ENCODE peak calls at places on chromosomes 16 and 17, in five cellular contexts. Y is HTR-8/SVneo, O is neuronal stem cell, T is pancreas, M is islet precursor cell. J is an unnamed sample.

GRCh38 chr16:23679274-23679985 is 741 bp downstream of the PLK1 start:
- DNase-seq in Y (peak; percentile 50), O (peak; percentile 11), T (no peak), M (peak; percentile 81), J (no peak)

GRCh38 chr16:30065943-30066881 is 652 bp downstream of the ALDOA start:
- DNase-seq in Y (no peak), O (no peak), T (no peak), M (no peak), J (no peak)

GRCh38 chr17:40612510-40613244 is 34.9 kb downstream of the SMARCE1 start:
- DNase-seq in Y (no peak), O (no peak), T (no peak), M (no peak), J (peak; percentile 72)

GRCh38 chr16:88803264-88803987 is at the start of gene CDT1:
- DNase-seq in Y (peak; percentile 97), O (peak; percentile 87), T (peak; percentile 87), M (peak; percentile 84), J (peak; percentile 95)

GRCh38 chr16:82043680-82044584 is 8.9 kb downstream of the HSD17B2 start:
- DNase-seq in Y (no peak), O (no peak), T (no peak), M (no peak), J (no peak)

GRCh38 chr16:88743693-88744519 is 37.6 kb downstream of the CTU2 start:
- DNase-seq in Y (peak; percentile 80), O (peak; percentile 71), T (peak; percentile 81), M (peak; percentile 87), J (peak; percentile 93)

GRCh38 chr17:64357191-64357981 is 33.3 kb downstream of the PECAM1 start:
- DNase-seq in Y (peak; percentile 69), O (no peak), T (no peak), M (no peak), J (no peak)

GRCh38 chr16:87713469-87714229 is 52.1 kb downstream of the KLHDC4 start:
- DNase-seq in Y (no peak), O (no peak), T (no peak), M (no peak), J (no peak)

GRCh38 chr16:73053379-73054130 is 5.6 kb upstream of the ZFHX3 start:
- DNase-seq in Y (no peak), O (no peak), T (no peak), M (peak; percentile 84), J (no peak)

GRCh38 chr16:80844368-80844767 is 40.0 kb upstream of the CDYL2 start:
- DNase-seq in Y (no peak), O (no peak), T (no peak), M (no peak), J (no peak)

GRCh38 chr16:64975821-64976220 is 146.0 kb downstream of the CDH11 start:
- DNase-seq in Y (no peak), O (no peak), T (no peak), M (no peak), J (no peak)

GRCh38 chr16:2591476-2592240 is 53.8 kb downstream of the PDPK1 start:
- DNase-seq in Y (no peak), O (no peak), T (no peak), M (no peak), J (no peak)

GRCh38 chr16:57810197-57811024 is 8.1 kb upstream of the KIFC3 start:
- DNase-seq in Y (peak; percentile 95), O (no peak), T (peak; percentile 87), M (peak; percentile 97), J (no peak)

GRCh38 chr16:72739577-72739976 is 308.4 kb downstream of the ZFHX3 start:
- DNase-seq in Y (peak; percentile 15), O (no peak), T (no peak), M (no peak), J (no peak)

GRCh38 chr17:9350083-9350482 is 225.5 kb downstream of the STX8 start:
- DNase-seq in Y (peak; percentile 38), O (no peak), T (no peak), M (no peak), J (no peak)

GRCh38 chr16:80008857-80009256 is 408.3 kb upstream of the MAF start:
- DNase-seq in Y (no peak), O (no peak), T (no peak), M (no peak), J (no peak)

GRCh38 chr17:29723283-29724047 is 100.8 kb upstream of the CORO6 start:
- DNase-seq in Y (no peak), O (no peak), T (no peak), M (no peak), J (no peak)

GRCh38 chr17:65530985-65531507 is 30.4 kb downstream of the AXIN2 start:
- DNase-seq in Y (no peak), O (peak; percentile 51), T (no peak), M (no peak), J (no peak)

GRCh38 chr17:19492140-19492539 is 41.5 kb upstream of the SLC47A1 start:
- DNase-seq in Y (no peak), O (no peak), T (no peak), M (no peak), J (no peak)

GRCh38 chr17:44170135-44170498 is 387 bp upstream of the ASB16 start:
- DNase-seq in Y (no peak), O (no peak), T (no peak), M (no peak), J (no peak)

GRCh38 chr16:73031155-73031866 is 16.6 kb downstream of the ZFHX3 start:
- DNase-seq in Y (no peak), O (no peak), T (no peak), M (peak; percentile 94), J (no peak)

GRCh38 chr16:75580-76501 is 2.2 kb upstream of the MPG start:
- DNase-seq in Y (peak; percentile 80), O (no peak), T (peak; percentile 49), M (peak; percentile 84), J (no peak)

GRCh38 chr17:43556292-43556691 is 10.2 kb upstream of the ETV4 start:
- DNase-seq in Y (peak; percentile 64), O (no peak), T (no peak), M (peak; percentile 84), J (no peak)

GRCh38 chr17:2701161-2701995 is 10.2 kb downstream of the CLUH start:
- DNase-seq in Y (no peak), O (no peak), T (no peak), M (peak; percentile 56), J (no peak)

GRCh38 chr16:10754941-10755340 is 11.3 kb downstream of the NUBP1 start:
- DNase-seq in Y (peak; percentile 37), O (no peak), T (no peak), M (no peak), J (no peak)

GRCh38 chr17:31604936-31605335 is 213.5 kb downstream of the RAB11FIP4 start:
- DNase-seq in Y (no peak), O (no peak), T (no peak), M (peak; percentile 40), J (peak; percentile 3)

GRCh38 chr16:4692460-4693295 is 684 bp upstream of the NUDT16L1 start:
- DNase-seq in Y (no peak), O (no peak), T (no peak), M (peak; percentile 53), J (no peak)

GRCh38 chr16:49747654-49748053 is 108.3 kb downstream of the ZNF423 start:
- DNase-seq in Y (no peak), O (no peak), T (no peak), M (no peak), J (no peak)

GRCh38 chr16:20515580-20516179 is 60.5 kb downstream of the ACSM2B start:
- DNase-seq in Y (no peak), O (no peak), T (no peak), M (no peak), J (no peak)

GRCh38 chr17:17830740-17831207 is 6.0 kb downstream of the SREBF1 start:
- DNase-seq in Y (no peak), O (no peak), T (no peak), M (no peak), J (no peak)

GRCh38 chr17:81160306-81160705 is 5.0 kb upstream of the PVALEF start:
- DNase-seq in Y (no peak), O (no peak), T (peak; percentile 42), M (no peak), J (no peak)

GRCh38 chr17:31008374-31009035 is 37.7 kb downstream of the RNF135 start:
- DNase-seq in Y (peak; percentile 18), O (peak; percentile 46), T (peak; percentile 63), M (peak; percentile 92), J (peak; percentile 88)

GRCh38 chr16:25126820-25127232 is 15.3 kb downstream of the LCMT1 start:
- DNase-seq in Y (peak; percentile 63), O (no peak), T (peak; percentile 61), M (peak; percentile 61), J (no peak)

GRCh38 chr16:70151391-70151790 is 22.2 kb upstream of the CLEC18C start:
- DNase-seq in Y (peak; percentile 21), O (no peak), T (no peak), M (no peak), J (no peak)

GRCh38 chr16:75471723-75472634 is 7.5 kb upstream of the TMEM170A start:
- DNase-seq in Y (peak; percentile 89), O (peak; percentile 46), T (peak; percentile 66), M (peak; percentile 67), J (no peak)

J was measured in osteocyte.